ENCODE peak calls at places on chromosomes 16 and 17, in five cellular contexts. O, A, C, W and U are unnamed samples.

GRCh38 chr16:12010388-12011251 is 34.1 kb downstream of the SNX29 start:
- DNase-seq in O (no peak), A (no peak), C (no peak), W (no peak), U (no peak)

GRCh38 chr17:10325036-10325435 is 47.8 kb downstream of the MYH13 start:
- DNase-seq in O (no peak), A (no peak), C (no peak), W (no peak), U (no peak)

GRCh38 chr16:9123401-9123800 is 32.0 kb downstream of the HAPSTR1 start:
- DNase-seq in O (no peak), A (peak; percentile 10), C (no peak), W (peak; percentile 76), U (no peak)

GRCh38 chr17:16215965-16216316 is 607 bp upstream of the NCOR1 start:
- DNase-seq in O (no peak), A (no peak), C (no peak), W (peak; percentile 87), U (peak; percentile 74)

GRCh38 chr17:56793506-56793905 is 40.2 kb downstream of the C17orf67 start:
- DNase-seq in O (no peak), A (no peak), C (no peak), W (peak; percentile 29), U (no peak)

GRCh38 chr17:81471804-81472456 is 40.7 kb downstream of the ACTG1 start:
- DNase-seq in O (peak; percentile 66), A (no peak), C (peak; percentile 88), W (peak; percentile 96), U (peak; percentile 91)

GRCh38 chr16:1642753-1643152 is 30.6 kb downstream of the CRAMP1 start:
- DNase-seq in O (no peak), A (no peak), C (no peak), W (no peak), U (no peak)

GRCh38 chr17:11240841-11241610 is at the start of gene SHISA6:
- DNase-seq in O (no peak), A (no peak), C (no peak), W (peak; percentile 85), U (peak; percentile 82)

GRCh38 chr16:10981697-10982216 is 37.4 kb downstream of the CLEC16A start:
- DNase-seq in O (peak; percentile 65), A (no peak), C (no peak), W (no peak), U (peak; percentile 70)

GRCh38 chr17:44941712-44942331 is 5.8 kb downstream of the KIF18B start:
- DNase-seq in O (no peak), A (no peak), C (no peak), W (no peak), U (no peak)

GRCh38 chr16:66275795-66276428 is 90.6 kb upstream of the CDH5 start:
- DNase-seq in O (peak; percentile 89), A (peak; percentile 54), C (no peak), W (peak; percentile 81), U (peak; percentile 80)

GRCh38 chr16:477758-478157 is 49.8 kb upstream of the CAPN15 start:
- DNase-seq in O (no peak), A (no peak), C (no peak), W (no peak), U (peak; percentile 41)

GRCh38 chr17:77679589-77679988 is 278.9 kb upstream of the TNRC6C start:
- DNase-seq in O (no peak), A (no peak), C (no peak), W (peak; percentile 75), U (no peak)

GRCh38 chr16:65410801-65411200 is 288.9 kb upstream of the CDH11 start:
- DNase-seq in O (no peak), A (no peak), C (no peak), W (no peak), U (no peak)

GRCh38 chr16:67356372-67356771 is 29.8 kb downstream of the LRRC36 start:
- DNase-seq in O (no peak), A (no peak), C (no peak), W (no peak), U (no peak)

GRCh38 chr17:45940826-45941225 is 46.5 kb downstream of the MAPT start:
- DNase-seq in O (no peak), A (no peak), C (peak; percentile 23), W (peak; percentile 92), U (no peak)

GRCh38 chr16:49993579-49993978 is 31.4 kb upstream of the CNEP1R1 start:
- DNase-seq in O (no peak), A (no peak), C (no peak), W (no peak), U (no peak)

GRCh38 chr16:29806641-29807425 is 504 bp downstream of the MAZ start:
- DNase-seq in O (peak; percentile 88), A (peak; percentile 65), C (peak; percentile 68), W (peak; percentile 92), U (peak; percentile 89)

GRCh38 chr17:7380855-7381683 is at the start of gene TNK1:
- DNase-seq in O (peak; percentile 47), A (peak; percentile 77), C (peak; percentile 49), W (peak; percentile 95), U (peak; percentile 93)
- H3K4me3 ChIP-seq in O (peak within 1 kb of the TSS; percentile 37), A (peak within 1 kb of the TSS; percentile 46), C (peak within 1 kb of the TSS; percentile 43), W (peak within 1 kb of the TSS; percentile 29), U (peak within 1 kb of the TSS; percentile 57)

DNA sequence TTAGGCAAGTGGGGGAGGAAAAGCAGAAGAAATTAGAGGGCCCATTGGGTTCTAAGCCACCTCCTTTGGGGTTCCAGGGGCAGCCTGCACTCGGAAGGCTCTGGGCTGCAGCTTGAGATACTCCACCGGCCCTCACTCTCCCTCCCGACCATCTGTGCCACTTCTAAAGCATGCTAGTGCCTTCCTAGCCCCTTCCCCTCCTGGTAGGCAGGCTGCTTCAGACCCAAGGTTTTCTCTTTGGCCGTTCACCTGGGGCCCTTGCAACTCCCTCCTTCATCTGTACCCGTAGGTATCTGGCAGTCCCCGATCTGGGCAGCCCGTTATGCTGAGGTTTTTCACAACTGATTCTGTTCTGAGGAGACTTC is 98.5 kb downstream of the RAB11FIP4 start:
- DNase-seq in O (no peak), A (no peak), C (no peak), W (no peak), U (no peak)
- H3K4me3 ChIP-seq in O (no peak overlapping the region), A (no peak overlapping the region), C (no peak overlapping the region), W (no peak overlapping the region), U (no peak overlapping the region)

GRCh38 chr17:79930786-79931516 is 91.7 kb upstream of the CBX4 start:
- DNase-seq in O (no peak), A (no peak), C (no peak), W (no peak), U (peak; percentile 84)

GRCh38 chr17:79931517-79932309 is 92.5 kb upstream of the CBX4 start:
- DNase-seq in O (no peak), A (no peak), C (no peak), W (no peak), U (no peak)

GRCh38 chr17:79928502-79929256 is 89.4 kb upstream of the CBX4 start:
- DNase-seq in O (no peak), A (no peak), C (no peak), W (no peak), U (no peak)

GRCh38 chr17:79929257-79930076 is 90.2 kb upstream of the CBX4 start:
- DNase-seq in O (no peak), A (no peak), C (no peak), W (no peak), U (peak; percentile 83)

GRCh38 chr17:79930077-79930785 is 91.0 kb upstream of the CBX4 start:
- DNase-seq in O (no peak), A (no peak), C (no peak), W (no peak), U (peak; percentile 87)
- H3K4me3 ChIP-seq in O (peak overlapping the region; percentile 16), A (no peak overlapping the region), C (no peak overlapping the region), W (no peak overlapping the region), U (peak overlapping the region; percentile 60)

DNA sequence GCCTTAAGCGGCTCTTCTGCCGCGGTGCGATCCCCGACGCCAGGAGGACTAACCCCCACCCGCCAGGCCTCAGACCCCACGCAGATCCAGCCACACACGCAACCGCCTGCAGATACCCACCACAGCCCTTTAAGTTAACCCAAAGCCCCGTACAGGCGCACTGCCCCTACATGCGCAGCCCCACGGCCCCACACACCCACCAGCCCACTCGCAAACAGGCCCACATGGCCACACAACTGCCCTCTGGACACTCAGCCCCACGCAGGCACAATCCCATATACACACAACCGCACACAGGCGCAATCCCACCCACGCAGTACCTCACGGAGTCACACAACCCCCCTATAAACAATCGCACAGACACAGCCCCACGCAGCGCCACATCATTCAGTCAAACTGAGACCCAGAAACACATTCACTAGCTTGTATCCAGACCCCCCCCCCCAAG is 41.7 kb downstream of the RAI1 start:
- DNase-seq in O (no peak), A (no peak), C (no peak), W (no peak), U (peak; percentile 60)
- H3K4me3 ChIP-seq in O (no peak overlapping the region), A (no peak overlapping the region), C (peak overlapping the region; percentile 41), W (no peak overlapping the region), U (peak overlapping the region; percentile 63)

GRCh38 chr17:49358638-49359247 is 3.3 kb downstream of the ZNF652 start:
- DNase-seq in O (no peak), A (no peak), C (no peak), W (peak; percentile 21), U (no peak)
- H3K4me3 ChIP-seq in O (no peak overlapping the region), A (no peak overlapping the region), C (no peak overlapping the region), W (no peak overlapping the region), U (no peak overlapping the region)

DNA sequence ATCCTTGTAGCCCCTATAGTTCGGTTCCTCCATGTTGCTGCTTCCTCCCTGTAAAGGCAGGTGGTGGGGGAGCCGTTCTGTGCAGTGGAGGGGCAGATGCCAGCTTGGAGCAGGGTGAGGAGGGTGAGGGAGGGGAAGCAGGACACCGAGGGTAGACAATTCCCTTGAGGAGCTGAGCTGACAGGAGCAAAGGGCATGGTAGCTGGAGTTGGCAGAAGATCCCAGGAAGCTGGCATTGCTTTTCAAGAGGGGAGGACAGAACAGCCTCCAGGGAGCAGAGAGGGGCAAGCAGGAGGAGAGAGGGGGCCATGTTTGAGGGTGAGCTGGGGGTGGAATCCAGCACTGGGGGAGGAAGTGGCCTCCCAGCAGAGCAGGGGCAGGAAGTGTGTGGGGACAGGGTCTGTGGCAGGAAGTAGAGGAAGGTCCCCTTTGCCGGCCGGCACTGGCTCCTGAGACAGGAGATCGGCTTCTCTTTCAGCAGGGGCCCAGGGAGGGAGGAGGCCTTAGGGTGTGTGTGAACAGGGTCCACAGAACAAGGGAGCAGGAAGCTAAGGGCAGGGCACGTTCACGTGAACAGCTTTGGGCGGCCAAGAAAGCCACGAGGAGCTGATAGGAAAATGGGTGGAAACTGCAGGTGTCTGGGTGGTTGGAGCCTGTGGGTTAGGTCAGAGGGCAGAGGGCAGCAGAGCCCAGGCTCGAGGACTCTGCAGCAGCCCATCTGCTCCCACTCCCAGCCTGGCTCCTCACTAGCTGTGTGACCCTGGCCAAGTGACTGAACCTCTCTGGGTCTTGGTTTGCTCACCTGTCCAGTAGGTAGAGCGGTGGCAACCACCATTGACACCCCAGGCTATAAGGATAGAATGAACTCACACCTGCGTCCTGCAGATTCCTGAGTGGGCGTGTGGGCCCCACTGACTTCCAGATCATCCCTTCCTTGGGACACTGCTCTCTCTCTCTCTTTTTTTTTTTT is 17.5 kb upstream of the SPNS2 start:
- DNase-seq in O (no peak), A (no peak), C (no peak), W (no peak), U (peak; percentile 49)
- H3K4me3 ChIP-seq in O (no peak overlapping the region), A (no peak overlapping the region), C (no peak overlapping the region), W (no peak overlapping the region), U (no peak overlapping the region)